ENCODE peak calls at places on chromosomes 12 and 14, in seven cellular contexts. K, O, D, Z, Y, E and B are unnamed samples.

GRCh38 chr12:46221255-46222128 is 47.4 kb downstream of the SLC38A1 start:
- DNase-seq in K (no peak), O (no peak), D (no peak), Z (no peak), Y (no peak), E (no peak), B (no peak)

GRCh38 chr14:79084861-79085260 is 914.7 kb downstream of the NRXN3 start:
- DNase-seq in K (no peak), O (no peak), D (no peak), Z (no peak), Y (no peak), E (no peak), B (no peak)

GRCh38 chr12:124459852-124460645 is 107.4 kb downstream of the NCOR2 start:
- DNase-seq in K (no peak), O (no peak), D (no peak), Z (no peak), Y (no peak), E (no peak), B (no peak)

GRCh38 chr12:45893240-45893639 is 97.1 kb downstream of the SCAF11 start:
- DNase-seq in K (peak), O (no peak), D (peak), Z (no peak), Y (no peak), E (no peak), B (no peak)

GRCh38 chr14:34873591-34874385 is 1.4 kb downstream of the BAZ1A start:
- DNase-seq in K (peak), O (peak), D (peak), Z (peak), Y (peak), E (peak), B (peak)

GRCh38 chr14:51650721-51651387 is 856 bp upstream of the FRMD6 start:
- DNase-seq in K (no peak), O (no peak), D (peak), Z (peak), Y (no peak), E (no peak), B (no peak)

GRCh38 chr12:67222302-67222701 is 46.9 kb upstream of the CAND1 start:
- DNase-seq in K (no peak), O (no peak), D (peak), Z (no peak), Y (no peak), E (peak), B (peak)

GRCh38 chr14:68377459-68377858 is 415.4 kb downstream of the ZFP36L1 start:
- DNase-seq in K (peak), O (no peak), D (no peak), Z (peak), Y (no peak), E (no peak), B (no peak)

GRCh38 chr12:83468988-83469908 is 782.5 kb downstream of the TMTC2 start:
- DNase-seq in K (no peak), O (no peak), D (no peak), Z (no peak), Y (no peak), E (no peak), B (no peak)

GRCh38 chr14:34851395-34851794 is 23.8 kb downstream of the BAZ1A start:
- DNase-seq in K (no peak), O (no peak), D (no peak), Z (no peak), Y (no peak), E (no peak), B (peak)